ENCODE peak calls at places on chromosomes 1 and 21, in eight cellular contexts. F, Y, Q, R, S, A, D and Z are unnamed samples.

GRCh38 chr1:234658143-234658542 is 48.2 kb upstream of the IRF2BP2 start:
- DNase-seq in Q (no peak), A (no peak), S (peak), Y (no peak), F (peak), D (peak), R (peak), Z (peak)

GRCh38 chr1:24364605-24364974 is 45.4 kb downstream of the GRHL3 start:
- DNase-seq in D (no peak), S (no peak), Y (no peak), Q (no peak), F (peak), A (no peak), R (no peak), Z (no peak)

GRCh38 chr1:153697873-153698647 is 19.6 kb downstream of the NPR1 start:
- DNase-seq in F (no peak), Q (no peak), D (no peak), S (peak), A (no peak), Y (no peak), R (no peak), Z (peak)

GRCh38 chr1:211332036-211332616 is 5.5 kb downstream of the TRAF5 start:
- DNase-seq in S (no peak), Y (no peak), A (no peak), R (no peak), Q (no peak), D (no peak), F (no peak), Z (no peak)

GRCh38 chr1:47407481-47407880 is 8.6 kb upstream of the FOXE3 start:
- DNase-seq in F (no peak), A (no peak), S (no peak), Q (no peak), Y (no peak), R (peak), D (peak), Z (no peak)

GRCh38 chr21:43369124-43369523 is 57.8 kb downstream of the SIK1 start:
- DNase-seq in R (peak), Q (no peak), D (peak), S (peak), F (no peak), A (peak), Y (peak), Z (no peak)

GRCh38 chr1:182608236-182608635 is 4.0 kb upstream of the RGS16 start:
- DNase-seq in D (no peak), Y (no peak), Q (no peak), F (no peak), S (no peak), A (no peak), R (no peak), Z (no peak)

GRCh38 chr1:63024132-63024531 is 240.2 kb downstream of the ATG4C start:
- DNase-seq in Q (no peak), R (no peak), F (no peak), D (peak), Y (peak), S (no peak), A (no peak), Z (no peak)

GRCh38 chr1:100530901-100531487 is 6.9 kb upstream of the GPR88 start:
- DNase-seq in D (peak), F (peak), S (peak), Q (peak), A (peak), Y (peak), R (peak), Z (peak)

GRCh38 chr21:33522950-33523349 is 19.0 kb downstream of the GART start:
- DNase-seq in S (no peak), R (no peak), Q (no peak), F (no peak), Y (no peak), A (no peak), D (no peak), Z (no peak)

GRCh38 chr1:8423702-8424538 is 106.0 kb downstream of the SLC45A1 start:
- DNase-seq in R (peak), A (peak), F (peak), D (peak), S (peak), Q (no peak), Y (peak), Z (peak)

GRCh38 chr1:153791856-153792253 is 16.6 kb downstream of the SLC27A3 start:
- DNase-seq in A (peak), D (peak), Q (no peak), R (peak), Y (no peak), F (no peak), S (no peak), Z (no peak)

GRCh38 chr1:234870020-234870378 is 258.6 kb downstream of the TOMM20 start:
- DNase-seq in S (no peak), R (no peak), D (no peak), Q (no peak), A (no peak), Y (no peak), F (no peak), Z (no peak)

GRCh38 chr1:205122489-205122882 is 708 bp upstream of the RBBP5 start:
- DNase-seq in A (peak), Y (no peak), R (no peak), F (no peak), D (no peak), S (no peak), Q (peak), Z (no peak)

GRCh38 chr1:225447649-225448048 is 19.8 kb upstream of the LBR start:
- DNase-seq in R (no peak), S (peak), F (peak), D (peak), Q (no peak), A (no peak), Y (no peak), Z (peak)

GRCh38 chr1:7218210-7218832 is 433.1 kb downstream of the CAMTA1 start:
- DNase-seq in Y (peak), F (peak), R (peak), Q (peak), D (peak), A (peak), S (peak), Z (peak)

GRCh38 chr1:172298146-172298545 is 122.3 kb upstream of the C1orf105 start:
- DNase-seq in F (no peak), D (no peak), Y (no peak), A (no peak), S (no peak), R (no peak), Q (no peak), Z (no peak)

GRCh38 chr1:228735871-228736586 is 750 bp downstream of the RHOU start:
- DNase-seq in S (peak), F (peak), R (peak), Y (peak), Q (peak), A (peak), D (peak), Z (peak)

GRCh38 chr1:6419803-6420593 is at the start of gene HES2:
- DNase-seq in A (peak), D (no peak), R (no peak), S (no peak), F (peak), Y (no peak), Q (no peak), Z (no peak)

GRCh38 chr1:18480315-18481189 is at the start of gene KLHDC7A:
- DNase-seq in F (peak), R (no peak), Q (no peak), A (no peak), Y (no peak), S (no peak), D (no peak), Z (no peak)

GRCh38 chr1:228334226-228334935 is 72.3 kb downstream of the TRIM11 start:
- DNase-seq in S (no peak), Y (no peak), F (peak), Q (no peak), A (no peak), R (no peak), D (no peak), Z (no peak)

GRCh38 chr1:112754116-112754628 is 39.0 kb upstream of the PPM1J start:
- DNase-seq in Q (no peak), F (no peak), S (no peak), A (no peak), Y (no peak), R (no peak), D (no peak), Z (no peak)

GRCh38 chr1:55337801-55338447 is 122.8 kb upstream of the USP24 start:
- DNase-seq in S (peak), Y (peak), A (peak), Q (peak), D (peak), F (no peak), R (peak), Z (peak)

GRCh38 chr1:64135501-64136245 is 67.8 kb upstream of the UBE2U start:
- DNase-seq in S (no peak), F (no peak), R (no peak), Y (no peak), Q (no peak), A (no peak), D (no peak), Z (peak)

GRCh38 chr1:156490401-156491032 is 10.1 kb downstream of the MEF2D start:
- DNase-seq in F (peak), S (no peak), R (no peak), Y (no peak), D (no peak), Q (peak), A (peak), Z (no peak)

GRCh38 chr1:156489935-156490293 is 10.7 kb downstream of the MEF2D start:
- DNase-seq in Q (no peak), D (no peak), Y (no peak), F (no peak), R (no peak), A (no peak), S (no peak), Z (no peak)

GRCh38 chr1:156489166-156489934 is 11.2 kb downstream of the MEF2D start:
- DNase-seq in A (peak), R (no peak), Q (peak), D (peak), F (no peak), Y (peak), S (no peak), Z (no peak)

GRCh38 chr1:156487862-156488261 is 12.7 kb downstream of the MEF2D start:
- DNase-seq in Q (peak), D (no peak), S (no peak), R (no peak), Y (no peak), F (peak), A (no peak), Z (no peak)

GRCh38 chr1:156488566-156489165 is 11.9 kb downstream of the MEF2D start:
- DNase-seq in A (no peak), Q (peak), D (no peak), Y (no peak), S (no peak), F (peak), R (no peak), Z (no peak)
- H3K4me3 ChIP-seq in A (no peak), Q (peak), D (no peak), Y (no peak), S (no peak), F (no peak), R (no peak), Z (no peak)

GRCh38 chr21:35332841-35333426 is 283.8 kb upstream of the RUNX1 start:
- DNase-seq in R (no peak), Y (no peak), F (no peak), D (no peak), S (no peak), A (no peak), Q (no peak), Z (no peak)
- TF ChIP-seq CTCF in R (no peak), Y (no peak), F (no peak), D (no peak), S (no peak), A (no peak), Q (no peak), Z (no peak)

DNA sequence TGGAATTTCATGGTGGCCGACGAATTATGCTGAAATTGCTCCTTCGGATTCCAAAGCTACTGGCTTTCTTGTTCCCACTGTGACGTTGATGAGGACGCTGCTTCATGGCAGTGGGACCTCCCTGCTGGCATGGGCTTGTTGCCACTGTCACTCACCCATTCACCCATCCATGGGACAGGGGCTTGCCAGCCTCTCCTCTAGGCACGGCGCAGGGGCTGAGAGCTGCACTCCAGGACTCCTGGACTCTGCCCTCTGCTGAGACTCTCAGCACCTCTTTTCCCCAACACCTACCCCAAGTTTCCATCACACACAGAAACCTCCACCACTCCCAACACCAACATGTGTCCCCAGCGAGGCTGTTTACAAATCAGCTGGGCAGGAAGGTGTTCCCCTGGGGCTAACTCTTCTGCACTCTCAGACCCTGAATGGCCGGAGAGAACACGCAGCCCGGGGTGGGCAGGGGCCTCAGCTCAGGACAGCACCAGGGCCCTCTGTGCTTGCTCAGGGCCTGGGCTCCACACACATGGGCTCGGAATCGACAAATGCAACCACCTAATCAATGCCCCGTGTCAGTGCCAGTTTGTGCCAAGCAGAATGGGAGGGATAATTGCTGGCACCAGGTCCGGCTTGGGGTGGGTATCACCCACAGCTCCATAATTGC is 3.1 kb downstream of the ITGB2 start:
- DNase-seq in R (no peak), A (no peak), D (no peak), F (no peak), S (no peak), Y (no peak), Q (no peak), Z (no peak)
- H3K4me3 ChIP-seq in R (no peak), A (no peak), D (no peak), F (no peak), S (no peak), Y (no peak), Q (no peak), Z (no peak)

GRCh38 chr1:224175615-224176014 is 7.4 kb upstream of the DEGS1 start:
- DNase-seq in R (no peak), Q (no peak), A (no peak), S (no peak), F (no peak), Y (no peak), D (peak), Z (no peak)
- TF ChIP-seq CTCF in R (no peak), Q (no peak), A (no peak), S (no peak), F (no peak), Y (no peak), D (peak), Z (no peak)

GRCh38 chr1:46342084-46342656 is 1.6 kb downstream of the NSUN4 start:
- DNase-seq in R (peak), A (peak), S (peak), Y (peak), Q (peak), F (no peak), D (peak), Z (peak)
- H3K4me3 ChIP-seq in R (peak), A (no peak), S (peak), Y (peak), Q (no peak), F (no peak), D (no peak), Z (no peak)

DNA sequence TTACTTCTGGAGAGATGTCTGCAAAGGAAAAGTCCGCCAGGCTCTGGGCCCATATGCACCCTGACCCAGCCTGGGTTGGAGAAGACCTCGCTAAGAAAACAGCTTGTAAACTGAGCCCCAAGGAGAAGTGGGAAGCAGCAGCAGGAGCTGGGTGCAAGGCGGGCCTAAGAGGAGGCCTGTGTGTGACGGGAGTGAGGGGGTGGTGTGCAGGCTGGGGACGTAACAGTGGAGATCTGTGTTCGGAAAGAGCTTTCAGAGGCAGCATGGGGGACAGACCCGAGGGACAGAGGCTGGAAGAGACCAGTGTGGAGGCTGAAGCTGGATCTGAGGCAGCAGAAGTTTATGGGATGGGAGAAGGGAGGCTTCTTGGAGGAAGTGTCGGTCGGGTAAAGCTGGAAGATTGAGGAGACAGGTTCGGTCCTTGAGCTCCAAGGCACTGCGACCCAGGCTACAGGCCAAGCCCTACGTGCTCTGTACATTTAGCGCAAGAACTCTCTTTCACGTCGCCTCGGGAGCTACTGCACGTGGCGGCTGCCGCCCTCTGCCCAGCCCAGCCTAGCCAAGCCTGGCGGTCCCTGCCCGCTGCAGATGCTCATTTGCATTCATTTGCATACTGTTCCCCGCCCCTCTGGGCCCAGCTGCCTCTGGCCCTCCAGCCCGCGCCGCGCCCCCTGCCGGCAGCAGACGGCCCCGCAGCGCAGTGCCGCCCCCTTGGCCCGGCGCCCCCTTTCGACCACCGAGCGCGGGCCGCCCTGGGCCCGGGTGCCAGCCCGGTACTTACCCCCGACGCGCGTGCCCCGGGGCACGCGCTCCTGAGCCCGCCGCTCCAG is 6.3 kb downstream of the HPCA start:
- DNase-seq in S (peak), R (no peak), Y (peak), F (peak), Q (no peak), D (no peak), A (no peak), Z (no peak)
- TF ChIP-seq CTCF in S (peak), R (no peak), Y (peak), F (peak), Q (peak), D (peak), A (no peak), Z (peak)